ENCODE peak calls at places on chromosomes 11 and 22, in eight cellular contexts. R is prostate gland, U is lower lobe of right lung, A is left ventricle myocardium inferior, S is ovary, M is Peyer's patch, G is colonic mucosa, F is cardiac muscle cell. O is an unnamed sample. For H3K36me3, the result is how much of the 10 kb centered on the place peaks cover.

GRCh38 chr11:102225689-102226562 is 91.4 kb upstream of the BIRC3 start:
- DNase-seq in U (no peak), G (no peak), M (no peak), F (peak), A (no peak), R (no peak), S (no peak), O (peak)

GRCh38 chr11:3225826-3226750 is 6.1 kb downstream of the MRGPRE start:
- DNase-seq in R (no peak), A (no peak), M (peak), S (no peak), G (no peak), F (no peak), U (no peak), O (no peak)

GRCh38 chr11:18608373-18608772 is 8.8 kb downstream of the MISFA start:
- DNase-seq in F (peak), S (no peak), G (no peak), R (no peak), U (no peak), M (no peak), A (no peak), O (no peak)

GRCh38 chr22:45426387-45426786 is 12.9 kb downstream of the RIBC2 start:
- DNase-seq in G (no peak), R (no peak), A (no peak), M (no peak), S (peak), F (no peak), U (no peak), O (no peak)

GRCh38 chr11:720642-721346 is 14.8 kb downstream of the EPS8L2 start:
- DNase-seq in S (peak), R (no peak), M (no peak), F (no peak), U (no peak), A (no peak), G (peak), O (no peak)

GRCh38 chr11:24935059-24935458 is 438.2 kb downstream of the LUZP2 start:
- DNase-seq in U (no peak), S (no peak), G (no peak), R (no peak), M (no peak), A (no peak), F (no peak), O (no peak)

GRCh38 chr11:116215471-116216113 is 557.2 kb downstream of the BUD13 start:
- DNase-seq in R (no peak), A (no peak), U (no peak), S (no peak), G (no peak), M (no peak), F (no peak), O (no peak)

GRCh38 chr11:60925685-60926267 is 1.5 kb downstream of the TMEM132A start:
- DNase-seq in S (no peak), U (no peak), A (no peak), G (no peak), F (peak), R (no peak), M (no peak), O (peak)

GRCh38 chr11:117392001-117392690 is 64.5 kb downstream of the CEP164 start:
- DNase-seq in F (no peak), M (no peak), U (no peak), A (no peak), S (no peak), R (no peak), G (no peak), O (no peak)

GRCh38 chr11:31844351-31844750 is 33.2 kb upstream of the PAX6 start:
- DNase-seq in A (no peak), M (no peak), G (no peak), U (no peak), F (no peak), S (no peak), R (no peak), O (no peak)

GRCh38 chr11:86592047-86592564 is 80.3 kb downstream of the ME3 start:
- DNase-seq in U (no peak), A (no peak), F (no peak), S (no peak), G (no peak), M (no peak), R (no peak), O (no peak)

GRCh38 chr11:64539711-64540420 is 51.2 kb upstream of the SLC22A12 start:
- DNase-seq in M (no peak), A (no peak), U (no peak), S (no peak), F (no peak), R (no peak), G (no peak), O (no peak)

GRCh38 chr11:9838961-9839360 is 175.1 kb downstream of the SWAP70 start:
- DNase-seq in U (no peak), M (no peak), G (no peak), R (peak), S (no peak), A (no peak), F (no peak), O (peak)

GRCh38 chr22:19287076-19287724 is 4.3 kb downstream of the CLTCL1 start:
- DNase-seq in M (no peak), R (peak), U (no peak), G (no peak), S (no peak), F (peak), A (no peak), O (peak)

GRCh38 chr11:32434387-32435151 is 770 bp downstream of the WT1 start:
- DNase-seq in U (no peak), M (no peak), G (no peak), A (no peak), S (peak), F (peak), R (no peak), O (no peak)

GRCh38 chr11:72969894-72970335 is 155.7 kb downstream of the ATG16L2 start:
- DNase-seq in S (no peak), F (peak), M (no peak), U (no peak), R (no peak), G (no peak), A (no peak), O (peak)

GRCh38 chr11:57172031-57172430 is 9.7 kb upstream of the LRRC55 start:
- DNase-seq in S (no peak), G (no peak), R (no peak), M (no peak), A (no peak), U (no peak), F (no peak), O (no peak)

GRCh38 chr22:42991010-42991651 is 23.8 kb downstream of the PACSIN2 start:
- DNase-seq in F (peak), S (no peak), U (no peak), G (peak), M (no peak), A (no peak), R (no peak), O (peak)

GRCh38 chr11:64021742-64022067 is 14.0 kb upstream of the FLRT1 start:
- DNase-seq in R (peak), U (no peak), A (peak), M (no peak), G (no peak), S (no peak), F (no peak), O (no peak)

GRCh38 chr11:16982809-16983208 is 31.4 kb downstream of the PLEKHA7 start:
- DNase-seq in R (no peak), A (no peak), U (no peak), G (no peak), M (no peak), F (no peak), S (no peak), O (no peak)

GRCh38 chr11:31761636-31762035 is 49.5 kb downstream of the PAX6 start:
- DNase-seq in S (no peak), G (no peak), R (no peak), F (no peak), M (no peak), A (no peak), U (no peak), O (no peak)

GRCh38 chr11:3922056-3922455 is 66.6 kb downstream of the STIM1 start:
- DNase-seq in R (no peak), A (no peak), G (no peak), M (no peak), F (no peak), S (no peak), U (no peak), O (no peak)

GRCh38 chr22:48677168-48677520 is 1150.5 kb downstream of the BRD1 start:
- DNase-seq in A (no peak), F (no peak), S (no peak), U (no peak), M (no peak), G (no peak), R (no peak), O (no peak)

GRCh38 chr22:22201925-22202343 is 42.7 kb upstream of the VPREB1 start:
- DNase-seq in A (no peak), U (no peak), R (no peak), G (no peak), F (no peak), S (no peak), M (no peak), O (no peak)

GRCh38 chr11:120243221-120243620 is 3.3 kb downstream of the POU2F3 start:
- DNase-seq in S (no peak), A (no peak), M (no peak), F (no peak), R (no peak), G (no peak), U (no peak), O (no peak)

GRCh38 chr11:13140028-13140870 is 131.1 kb downstream of the RASSF10 start:
- DNase-seq in U (peak), F (peak), M (no peak), A (no peak), R (no peak), G (peak), S (no peak), O (peak)

GRCh38 chr22:30868663-30869385 is 99.8 kb downstream of the MORC2 start:
- DNase-seq in F (no peak), S (no peak), A (no peak), R (no peak), U (peak), G (no peak), M (no peak), O (no peak)

GRCh38 chr22:37063436-37064420 is 12.2 kb downstream of the KCTD17 start:
- DNase-seq in U (no peak), R (no peak), A (no peak), S (no peak), G (peak), M (no peak), F (no peak), O (no peak)

GRCh38 chr11:10984250-10984649 is 126.4 kb upstream of the ZBED5 start:
- DNase-seq in A (no peak), M (no peak), F (no peak), S (no peak), G (no peak), R (no peak), U (no peak), O (no peak)

GRCh38 chr11:7251836-7252682 is at the start of gene SYT9:
- DNase-seq in A (no peak), F (peak), R (peak), M (no peak), G (peak), U (peak), S (peak), O (no peak)
- H3K4me3 ChIP-seq in A (peak), F (peak), R (peak), M (peak), G (peak), U (peak), S (peak), O (peak)

GRCh38 chr11:36818410-36818809 is 220.4 kb upstream of the RAG2 start:
- DNase-seq in R (no peak), F (no peak), S (no peak), G (no peak), A (no peak), U (no peak), M (no peak), O (no peak)
- TF ChIP-seq CTCF in R (no peak), F (peak), S (no peak), G (no peak), A (peak), U (no peak), M (no peak), O (peak)

GRCh38 chr22:50435701-50436115 is 39.1 kb downstream of the SBF1 start:
- DNase-seq in F (no peak), R (no peak), S (no peak), G (no peak), A (no peak), U (no peak), M (no peak), O (no peak)

GRCh38 chr22:50434849-50435700 is 39.8 kb downstream of the SBF1 start:
- DNase-seq in S (no peak), A (no peak), F (no peak), G (no peak), R (no peak), M (no peak), U (no peak), O (no peak)

GRCh38 chr22:50436841-50437341 is 37.9 kb downstream of the SBF1 start:
- DNase-seq in S (no peak), R (no peak), G (no peak), A (no peak), F (no peak), M (no peak), U (peak), O (no peak)

GRCh38 chr22:50437511-50438304 is 37.1 kb downstream of the SBF1 start:
- DNase-seq in G (no peak), R (no peak), M (no peak), S (no peak), A (no peak), U (peak), F (no peak), O (no peak)

GRCh38 chr22:50436134-50436830 is 38.6 kb downstream of the SBF1 start:
- DNase-seq in R (no peak), A (no peak), F (no peak), U (peak), S (no peak), M (no peak), G (no peak), O (no peak)
- H3K36me3 ChIP-seq in R (under half), A (half or more), F (under half), U (half or more), S (under half), M (under half), G (under half), O (under half)

DNA sequence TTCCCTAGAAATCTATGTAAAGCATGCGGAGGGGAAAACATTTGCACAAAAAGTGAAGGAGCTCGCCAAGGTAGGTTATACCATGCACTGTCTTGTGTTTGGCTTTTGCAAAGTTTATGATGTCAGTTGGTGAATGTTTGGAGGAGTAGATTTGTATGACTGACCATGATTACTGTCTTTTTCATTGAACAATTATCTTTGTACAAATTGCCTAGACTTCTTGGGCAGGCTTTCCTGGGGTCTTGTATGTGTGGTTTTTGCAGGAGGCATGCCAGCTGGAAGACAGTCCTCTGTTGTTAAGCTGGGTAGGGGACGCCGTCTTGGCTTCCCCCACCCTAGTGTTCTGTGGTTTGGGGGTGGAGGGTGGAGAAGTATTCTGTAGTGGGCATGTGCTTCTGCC is 123.6 kb upstream of the HSD17B12 start:
- DNase-seq in S (no peak), M (no peak), R (no peak), A (no peak), U (no peak), G (no peak), F (no peak), O (no peak)
- H3K4me3 ChIP-seq in S (no peak), M (no peak), R (no peak), A (peak), U (no peak), G (no peak), F (peak), O (no peak)

DNA sequence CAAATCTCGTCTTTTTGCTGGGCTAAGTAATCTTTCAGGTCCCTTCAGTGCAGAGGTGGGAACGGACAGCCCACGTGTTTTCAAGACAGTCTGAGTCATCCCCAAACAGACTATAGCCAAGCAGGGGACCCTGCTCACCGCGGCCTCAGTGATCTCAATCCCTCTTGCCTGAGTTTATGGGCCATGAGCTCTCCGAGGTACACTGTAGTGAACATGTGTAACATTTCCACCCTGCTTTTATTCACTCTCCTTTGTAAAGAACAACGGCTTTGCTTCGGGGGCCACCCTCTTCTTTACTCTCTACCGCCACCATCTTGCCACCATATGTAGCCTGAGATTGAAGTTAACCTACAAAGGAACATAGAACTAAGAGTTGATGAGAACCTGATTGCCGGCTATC is 11.5 kb upstream of the KCTD14 start:
- DNase-seq in S (no peak), F (no peak), R (no peak), A (no peak), U (no peak), M (no peak), G (no peak), O (no peak)
- TF ChIP-seq CTCF in S (no peak), F (no peak), R (no peak), A (no peak), U (no peak), M (no peak), G (no peak), O (no peak)